ENCODE peak calls at places on chromosomes 4 and X, in five cellular contexts. I, E, T, L and C are unnamed samples.
A peak's percentile ranks its signal among the peaks of the same experiment; 100 is the strongest.

GRCh38 chrX:21375795-21376069 is 1.5 kb downstream of the CNKSR2 start:
- DNase-seq in I (no peak), E (no peak), T (no peak), L (no peak), C (no peak)

GRCh38 chr4:32290102-32290501 is 1569.9 kb downstream of the PCDH7 start:
- DNase-seq in I (no peak), E (no peak), T (no peak), L (no peak), C (no peak)

GRCh38 chrX:72060196-72060974 is 71.3 kb downstream of the RTL5 start:
- DNase-seq in I (no peak), E (no peak), T (no peak), L (no peak), C (no peak)

GRCh38 chrX:129404670-129405008 is 118.7 kb downstream of the SMARCA1 start:
- DNase-seq in I (no peak), E (no peak), T (no peak), L (no peak), C (no peak)

GRCh38 chr4:48041535-48042137 is 25.1 kb downstream of the NIPAL1 start:
- DNase-seq in I (no peak), E (no peak), T (no peak), L (no peak), C (no peak)

GRCh38 chr4:109207060-109207459 is 95.4 kb downstream of the COL25A1 start:
- DNase-seq in I (no peak), E (no peak), T (no peak), L (no peak), C (no peak)

GRCh38 chr4:75494563-75494962 is 19.6 kb downstream of the RCHY1 start:
- DNase-seq in I (no peak), E (no peak), T (no peak), L (no peak), C (no peak)

GRCh38 chrX:24023972-24024664 is 2.9 kb downstream of the KLHL15 start:
- DNase-seq in I (no peak), E (no peak), T (no peak), L (no peak), C (no peak)

GRCh38 chrX:150544835-150545790 is 23.3 kb upstream of the MTM1 start:
- DNase-seq in I (no peak), E (no peak), T (no peak), L (peak; percentile 71), C (no peak)

GRCh38 chrX:109624022-109624421 is 950 bp downstream of the KCNE5 start:
- DNase-seq in I (no peak), E (no peak), T (no peak), L (no peak), C (no peak)

GRCh38 chr4:156547891-156548290 is 423.7 kb downstream of the PDGFC start:
- DNase-seq in I (no peak), E (no peak), T (no peak), L (no peak), C (no peak)
- H3K4me1 ChIP-seq in I (peaks cover 5% of the 10 kb centered on the region), E (no peaks in the 10 kb centered on the region), T (no peaks in the 10 kb centered on the region), L (no peaks in the 10 kb centered on the region), C (no peaks in the 10 kb centered on the region)

DNA sequence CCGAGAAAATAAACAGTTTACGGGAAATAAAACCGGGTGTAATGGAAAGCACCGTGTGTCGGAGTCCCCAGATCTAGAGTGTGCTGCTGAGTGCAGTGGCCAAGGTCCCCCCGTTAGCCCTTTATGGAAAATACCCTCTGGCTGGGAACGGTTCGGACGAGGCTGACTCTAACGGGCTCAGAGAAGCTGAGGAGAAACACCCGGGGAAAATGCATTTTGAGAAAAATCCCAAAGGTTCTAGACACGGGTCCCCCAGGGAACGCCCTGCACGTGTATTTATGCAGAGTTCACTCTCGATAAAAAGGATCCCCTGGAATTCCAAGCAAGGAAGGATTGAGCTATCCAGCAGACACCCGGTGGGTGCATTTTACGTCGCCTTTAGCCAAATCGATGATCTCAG is 177.2 kb downstream of the CRLF2 start:
- DNase-seq in I (peak; percentile 61), E (no peak), T (no peak), L (no peak), C (no peak)
- TF ChIP-seq POLR2A in I (no peak), E (no peak), T (no peak), L (no peak), C (no peak)

GRCh38 chr4:53713296-53713695 is 122.0 kb upstream of the LNX1 start:
- DNase-seq in I (no peak), E (no peak), T (no peak), L (no peak), C (no peak)
- H3K4me1 ChIP-seq in I (peaks cover 6% of the 10 kb centered on the region), E (no peaks in the 10 kb centered on the region), T (no peaks in the 10 kb centered on the region), L (no peaks in the 10 kb centered on the region), C (no peaks in the 10 kb centered on the region)

DNA sequence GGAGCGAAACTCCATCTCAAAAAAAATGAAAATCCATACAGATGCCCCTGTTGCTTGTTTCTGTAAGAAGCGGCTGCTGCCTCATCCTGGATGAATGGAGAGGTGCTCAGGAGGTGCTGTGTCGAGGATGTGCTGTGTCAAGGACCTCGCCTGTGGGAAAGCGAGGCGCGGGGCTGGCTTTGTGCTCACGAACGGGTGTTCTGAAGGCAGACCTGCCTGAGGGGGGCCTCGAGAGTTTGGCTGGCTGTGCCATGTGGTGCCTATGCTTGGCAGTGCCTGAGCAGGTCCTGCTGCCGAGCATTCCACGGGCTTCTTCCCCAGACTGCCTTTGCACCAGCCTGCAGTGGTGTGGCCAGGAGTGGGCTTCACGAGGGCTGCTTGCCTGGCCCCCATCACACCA is 61.5 kb downstream of the NSD2 start:
- DNase-seq in I (no peak), E (no peak), T (no peak), L (no peak), C (no peak)
- TF ChIP-seq POLR2A in I (no peak), E (no peak), T (no peak), L (no peak), C (no peak)

GRCh38 chrX:30935985-30936384 is 46.9 kb upstream of the TAB3 start:
- DNase-seq in I (no peak), E (no peak), T (peak; percentile 46), L (peak; percentile 19), C (no peak)
- H3K4me1 ChIP-seq in I (no peaks in the 10 kb centered on the region), E (no peaks in the 10 kb centered on the region), T (no peaks in the 10 kb centered on the region), L (no peaks in the 10 kb centered on the region), C (no peaks in the 10 kb centered on the region)